ENCODE peak calls at places on chromosomes 11 and 22, in ten cellular contexts. L is fibroblast of lung, C is IMR-90, O is OCI-LY7, H is neuronal stem cell, I is MM.1S, B is mesenchymal stem cell, R is endothelial cell of umbilical vein, S is H1, K is PC-3. V is an unnamed sample.

GRCh38 chr11:121898913-121899312 is 217.1 kb downstream of the BLID start:
- DNase-seq in L (peak; percentile 59), C (peak; percentile 56), O (no peak), H (no peak), I (no peak), B (no peak), R (no peak), S (no peak), K (no peak), V (no peak)

GRCh38 chr11:28736256-28736655 is 628.1 kb downstream of the METTL15 start:
- DNase-seq in L (no peak), C (peak; percentile 36), O (no peak), H (no peak), I (no peak), B (peak; percentile 40), R (no peak), S (no peak), K (peak; percentile 20), V (no peak)

GRCh38 chr11:107591446-107592236 is 694 bp downstream of the ELMOD1 start:
- DNase-seq in L (no peak), C (no peak), O (no peak), H (peak; percentile 29), I (peak; percentile 11), B (peak; percentile 36), R (peak; percentile 47), S (no peak), K (peak; percentile 29), V (no peak)

GRCh38 chr11:8963569-8964323 is 496 bp downstream of the TMEM9B start:
- DNase-seq in L (no peak), C (no peak), O (peak; percentile 78), H (no peak), I (peak; percentile 82), B (no peak), R (no peak), S (peak; percentile 56), K (peak; percentile 70), V (peak; percentile 77)

GRCh38 chr11:118274184-118274583 is 10.1 kb upstream of the MPZL2 start:
- DNase-seq in L (no peak), C (no peak), O (no peak), H (no peak), I (no peak), B (no peak), R (no peak), S (no peak), K (peak; percentile 20), V (no peak)

GRCh38 chr11:121132211-121132976 is 31.4 kb downstream of the TECTA start:
- DNase-seq in L (no peak), C (no peak), O (no peak), H (no peak), I (no peak), B (no peak), R (no peak), S (no peak), K (peak; percentile 74), V (no peak)

GRCh38 chr11:24754406-24754805 is 257.6 kb downstream of the LUZP2 start:
- DNase-seq in L (no peak), C (peak; percentile 30), O (no peak), H (no peak), I (no peak), B (no peak), R (no peak), S (no peak), K (peak; percentile 11), V (no peak)

GRCh38 chr22:19636696-19637355 is 77.5 kb upstream of the SEPTIN5 start:
- DNase-seq in L (no peak), C (no peak), O (no peak), H (no peak), I (no peak), B (no peak), R (no peak), S (no peak), K (no peak), V (no peak)

GRCh38 chr11:121741954-121742361 is 289.2 kb upstream of the SORL1-AS1 start:
- DNase-seq in L (peak; percentile 78), C (peak; percentile 52), O (no peak), H (no peak), I (no peak), B (no peak), R (no peak), S (no peak), K (no peak), V (no peak)

GRCh38 chr22:19943665-19944026 is 2.0 kb upstream of the TXNRD2 start:
- DNase-seq in L (peak; percentile 65), C (peak; percentile 76), O (peak; percentile 43), H (no peak), I (peak; percentile 14), B (peak; percentile 83), R (no peak), S (no peak), K (no peak), V (peak; percentile 87)

GRCh38 chr11:131471976-131472375 is 101.6 kb downstream of the NTM start:
- DNase-seq in L (no peak), C (no peak), O (no peak), H (no peak), I (no peak), B (no peak), R (no peak), S (no peak), K (no peak), V (no peak)

GRCh38 chr22:38871360-38872171 is 450 bp downstream of the CBX6 start:
- DNase-seq in L (no peak), C (no peak), O (peak; percentile 42), H (no peak), I (peak; percentile 33), B (peak; percentile 52), R (no peak), S (no peak), K (no peak), V (peak; percentile 37)

GRCh38 chr11:90257158-90257525 is 34.3 kb upstream of the CHORDC1 start:
- DNase-seq in L (no peak), C (no peak), O (no peak), H (no peak), I (no peak), B (no peak), R (no peak), S (no peak), K (no peak), V (no peak)

GRCh38 chr11:36394056-36394455 is 98.0 kb downstream of the PRR5L start:
- DNase-seq in L (no peak), C (no peak), O (no peak), H (no peak), I (peak; percentile 10), B (no peak), R (no peak), S (no peak), K (no peak), V (peak; percentile 20)

GRCh38 chr11:36389006-36389405 is 92.9 kb downstream of the PRR5L start:
- DNase-seq in L (no peak), C (no peak), O (no peak), H (no peak), I (no peak), B (no peak), R (no peak), S (no peak), K (no peak), V (no peak)

GRCh38 chr11:36389811-36390210 is 93.7 kb downstream of the PRR5L start:
- DNase-seq in L (no peak), C (peak; percentile 25), O (no peak), H (no peak), I (no peak), B (no peak), R (no peak), S (no peak), K (peak; percentile 16), V (no peak)

GRCh38 chr11:36388086-36388485 is 92.0 kb downstream of the PRR5L start:
- DNase-seq in L (peak; percentile 33), C (no peak), O (no peak), H (no peak), I (no peak), B (no peak), R (no peak), S (no peak), K (no peak), V (no peak)

GRCh38 chr11:36391062-36391461 is 95.0 kb downstream of the PRR5L start:
- DNase-seq in L (no peak), C (no peak), O (peak; percentile 22), H (no peak), I (no peak), B (no peak), R (no peak), S (no peak), K (no peak), V (no peak)
- H2AFZ ChIP-seq in L (no peak overlapping the region), C (no peak overlapping the region), O (no peak overlapping the region), H (no peak overlapping the region), I (no peak overlapping the region), B (no peak overlapping the region), R (no peak overlapping the region), S (no peak overlapping the region), K (no peak overlapping the region), V (no peak overlapping the region)

DNA sequence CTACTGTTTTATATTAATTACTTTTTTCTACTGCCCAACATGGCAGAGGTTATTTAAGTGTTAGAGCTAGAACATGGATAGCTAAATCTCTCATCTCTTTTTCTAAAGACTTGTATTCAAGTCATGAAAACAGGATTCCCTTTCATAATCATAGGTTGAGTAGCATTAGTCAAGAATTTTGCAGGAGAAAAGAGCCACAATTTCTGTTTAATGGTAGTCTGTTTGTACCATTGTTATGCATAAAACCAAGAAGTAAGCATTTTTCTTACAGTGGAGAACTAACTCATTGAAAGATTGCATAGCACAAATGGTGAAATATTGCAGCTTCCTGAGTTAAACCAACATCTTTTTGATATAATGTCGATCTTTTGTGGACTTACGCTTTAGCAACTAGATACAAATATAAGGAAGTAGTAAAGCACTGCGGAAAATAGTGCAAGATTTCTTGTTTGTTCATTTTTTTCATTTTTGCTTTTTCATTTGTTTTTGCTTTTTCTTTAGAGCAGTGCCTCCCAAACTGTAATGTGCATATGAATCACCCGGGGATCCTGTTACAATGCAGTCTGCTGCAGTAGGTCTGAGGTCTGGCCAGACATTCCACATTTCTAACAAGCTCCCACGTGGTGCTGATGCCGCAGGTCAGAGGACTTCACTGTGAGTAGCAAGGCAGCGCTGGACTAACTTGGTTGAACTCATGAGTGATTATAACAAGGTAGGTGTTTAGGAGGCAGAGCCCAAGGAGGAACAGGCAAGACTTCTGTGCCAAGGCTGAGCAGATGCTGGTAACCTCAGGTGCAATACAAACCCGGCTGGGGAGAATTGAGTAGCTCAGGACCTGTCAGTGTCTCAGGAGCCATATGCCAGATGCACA is 4.6 kb downstream of the ETS1 start:
- DNase-seq in L (peak; percentile 95), C (peak; percentile 98), O (no peak), H (no peak), I (no peak), B (peak; percentile 93), R (peak; percentile 64), S (peak; percentile 50), K (peak; percentile 97), V (no peak)
- H3K4me3 ChIP-seq in L (no peak overlapping the region), C (no peak overlapping the region), O (no peak overlapping the region), H (no peak overlapping the region), I (no peak overlapping the region), B (no peak overlapping the region), R (no peak overlapping the region), S (peak overlapping the region; percentile 48), K (peak overlapping the region; percentile 24), V (no peak overlapping the region)

GRCh38 chr11:46564459-46564858 is 29.4 kb downstream of the AMBRA1 start:
- DNase-seq in L (peak; percentile 52), C (peak; percentile 64), O (no peak), H (no peak), I (no peak), B (peak; percentile 56), R (peak; percentile 40), S (no peak), K (peak; percentile 49), V (no peak)
- H3K4me1 ChIP-seq in L (no peaks in the 10 kb centered on the region), C (peaks cover 8% of the 10 kb centered on the region), O (peaks cover 29% of the 10 kb centered on the region), H (no peaks in the 10 kb centered on the region), I (peaks cover 15% of the 10 kb centered on the region), B (peaks cover 4% of the 10 kb centered on the region), R (peaks cover 24% of the 10 kb centered on the region), S (no peaks in the 10 kb centered on the region), K (peaks cover 10% of the 10 kb centered on the region), V (peaks cover 34% of the 10 kb centered on the region)

GRCh38 chr11:86161373-86162255 is 82.9 kb upstream of the EED start:
- DNase-seq in L (no peak), C (no peak), O (no peak), H (no peak), I (no peak), B (no peak), R (no peak), S (no peak), K (no peak), V (no peak)
- H2AFZ ChIP-seq in L (peak overlapping the region; percentile 73), C (peak overlapping the region; percentile 86), O (peak overlapping the region; percentile 10), H (no peak overlapping the region), I (no peak overlapping the region), B (peak overlapping the region; percentile 11), R (peak overlapping the region; percentile 65), S (peak overlapping the region; percentile 35), K (peak overlapping the region; percentile 18), V (no peak overlapping the region)

V was measured in DND-41.